ENCODE peak calls at places on chromosomes 6 and 20, in four cellular contexts. One of them, this sample, is unnamed.

GRCh38 chr6:28161410-28162079 is 19.9 kb downstream of the ZKSCAN8 start:
- DNase-seq in transverse colon: peak; percentile 70
- DNase-seq in heart right ventricle: peak; percentile 79
- DNase-seq in mammary epithelial cell: peak; percentile 60
- DNase-seq in this sample: peak; percentile 86

GRCh38 chr6:37381579-37381978 is 27.8 kb downstream of the RNF8 start:
- DNase-seq in transverse colon: peak; percentile 16
- DNase-seq in heart right ventricle: no peak
- DNase-seq in mammary epithelial cell: peak; percentile 68
- DNase-seq in this sample: peak; percentile 44

GRCh38 chr6:170050591-170051041 is 240.3 kb downstream of the DLL1 start:
- DNase-seq in transverse colon: no peak
- DNase-seq in heart right ventricle: no peak
- DNase-seq in mammary epithelial cell: no peak
- DNase-seq in this sample: no peak

GRCh38 chr6:37695857-37696219 is 1.8 kb downstream of the MDGA1 start:
- DNase-seq in transverse colon: no peak
- DNase-seq in heart right ventricle: no peak
- DNase-seq in mammary epithelial cell: peak; percentile 21
- DNase-seq in this sample: no peak

GRCh38 chr6:1558388-1558787 is 51.3 kb upstream of the FOXC1 start:
- DNase-seq in transverse colon: no peak
- DNase-seq in heart right ventricle: no peak
- DNase-seq in mammary epithelial cell: no peak
- DNase-seq in this sample: no peak

GRCh38 chr20:9838378-9839295 is at the start of gene PAK5:
- DNase-seq in transverse colon: no peak
- DNase-seq in heart right ventricle: no peak
- DNase-seq in mammary epithelial cell: peak; percentile 49
- DNase-seq in this sample: no peak

GRCh38 chr20:34526466-34526865 is 10.2 kb downstream of the DYNLRB1 start:
- DNase-seq in transverse colon: no peak
- DNase-seq in heart right ventricle: no peak
- DNase-seq in mammary epithelial cell: no peak
- DNase-seq in this sample: no peak

GRCh38 chr6:36985963-36986703 is at the start of gene MTCH1:
- DNase-seq in transverse colon: peak; percentile 90
- DNase-seq in heart right ventricle: peak; percentile 91
- DNase-seq in mammary epithelial cell: peak; percentile 87
- DNase-seq in this sample: peak; percentile 87

GRCh38 chr6:53119772-53120409 is 28.8 kb downstream of the GCM1 start:
- DNase-seq in transverse colon: peak; percentile 20
- DNase-seq in heart right ventricle: no peak
- DNase-seq in mammary epithelial cell: peak; percentile 50
- DNase-seq in this sample: no peak

GRCh38 chr6:137269803-137270202 is 50.6 kb upstream of the IFNGR1 start:
- DNase-seq in transverse colon: no peak
- DNase-seq in heart right ventricle: no peak
- DNase-seq in mammary epithelial cell: no peak
- DNase-seq in this sample: no peak

GRCh38 chr6:25263602-25264001 is 15.6 kb upstream of the CARMIL1 start:
- DNase-seq in transverse colon: no peak
- DNase-seq in heart right ventricle: no peak
- DNase-seq in mammary epithelial cell: peak; percentile 68
- DNase-seq in this sample: no peak

GRCh38 chr6:113855500-113856010 is 1.6 kb upstream of the MARCKS start:
- DNase-seq in transverse colon: peak; percentile 28
- DNase-seq in heart right ventricle: peak; percentile 30
- DNase-seq in mammary epithelial cell: peak; percentile 34
- DNase-seq in this sample: no peak

GRCh38 chr6:150029276-150029675 is 3.9 kb upstream of the RAET1L start:
- DNase-seq in transverse colon: no peak
- DNase-seq in heart right ventricle: no peak
- DNase-seq in mammary epithelial cell: no peak
- DNase-seq in this sample: no peak

GRCh38 chr20:41261790-41262717 is 55.5 kb downstream of the ZHX3 start:
- DNase-seq in transverse colon: no peak
- DNase-seq in heart right ventricle: no peak
- DNase-seq in mammary epithelial cell: peak; percentile 81
- DNase-seq in this sample: no peak

GRCh38 chr6:124960757-124961467 is 1.3 kb upstream of the RNF217 start:
- DNase-seq in transverse colon: no peak
- DNase-seq in heart right ventricle: no peak
- DNase-seq in mammary epithelial cell: no peak
- DNase-seq in this sample: no peak

GRCh38 chr6:83472767-83473166 is 39.6 kb upstream of the PRSS35 start:
- DNase-seq in transverse colon: no peak
- DNase-seq in heart right ventricle: no peak
- DNase-seq in mammary epithelial cell: no peak
- DNase-seq in this sample: no peak

GRCh38 chr6:106560966-106561740 is 68.1 kb downstream of the RTN4IP1 start:
- DNase-seq in transverse colon: no peak
- DNase-seq in heart right ventricle: no peak
- DNase-seq in mammary epithelial cell: peak; percentile 60
- DNase-seq in this sample: no peak

GRCh38 chr6:160102956-160103824 is 18.4 kb upstream of the SLC22A1 start:
- DNase-seq in transverse colon: peak; percentile 31
- DNase-seq in heart right ventricle: no peak
- DNase-seq in mammary epithelial cell: no peak
- DNase-seq in this sample: peak; percentile 48

GRCh38 chr6:41958022-41958856 is 16.6 kb upstream of the CCND3 start:
- DNase-seq in transverse colon: no peak
- DNase-seq in heart right ventricle: no peak
- DNase-seq in mammary epithelial cell: no peak
- DNase-seq in this sample: no peak

GRCh38 chr6:160774399-160774798 is 72.4 kb downstream of the PLG start:
- DNase-seq in transverse colon: no peak
- DNase-seq in heart right ventricle: no peak
- DNase-seq in mammary epithelial cell: no peak
- DNase-seq in this sample: no peak

GRCh38 chr6:161373905-161374451 is 100.1 kb upstream of the AGPAT4 start:
- DNase-seq in transverse colon: peak; percentile 69
- DNase-seq in heart right ventricle: peak; percentile 67
- DNase-seq in mammary epithelial cell: peak; percentile 50
- DNase-seq in this sample: peak; percentile 53

GRCh38 chr6:30883476-30883742 is 910 bp upstream of the DDR1 start:
- DNase-seq in transverse colon: no peak
- DNase-seq in heart right ventricle: no peak
- DNase-seq in mammary epithelial cell: no peak
- DNase-seq in this sample: no peak

GRCh38 chr6:30882764-30883475 is 1.4 kb upstream of the DDR1 start:
- DNase-seq in transverse colon: peak; percentile 84
- DNase-seq in heart right ventricle: no peak
- DNase-seq in mammary epithelial cell: peak; percentile 88
- DNase-seq in this sample: no peak

GRCh38 chr6:30880563-30881252 is 3.6 kb upstream of the DDR1 start:
- DNase-seq in transverse colon: no peak
- DNase-seq in heart right ventricle: no peak
- DNase-seq in mammary epithelial cell: no peak
- DNase-seq in this sample: no peak

GRCh38 chr6:30881392-30881986 is 2.8 kb upstream of the DDR1 start:
- DNase-seq in transverse colon: no peak
- DNase-seq in heart right ventricle: no peak
- DNase-seq in mammary epithelial cell: no peak
- DNase-seq in this sample: no peak

GRCh38 chr6:30881987-30882763 is 2.1 kb upstream of the DDR1 start:
- DNase-seq in transverse colon: no peak
- DNase-seq in heart right ventricle: no peak
- DNase-seq in mammary epithelial cell: peak; percentile 45
- DNase-seq in this sample: no peak
- H3K27ac ChIP-seq in transverse colon: peak overlapping the region; percentile 96
- H3K27ac ChIP-seq in heart right ventricle: peak overlapping the region; percentile 85
- H3K27ac ChIP-seq in mammary epithelial cell: peak overlapping the region; percentile 95
- H3K27ac ChIP-seq in this sample: no peak overlapping the region

DNA sequence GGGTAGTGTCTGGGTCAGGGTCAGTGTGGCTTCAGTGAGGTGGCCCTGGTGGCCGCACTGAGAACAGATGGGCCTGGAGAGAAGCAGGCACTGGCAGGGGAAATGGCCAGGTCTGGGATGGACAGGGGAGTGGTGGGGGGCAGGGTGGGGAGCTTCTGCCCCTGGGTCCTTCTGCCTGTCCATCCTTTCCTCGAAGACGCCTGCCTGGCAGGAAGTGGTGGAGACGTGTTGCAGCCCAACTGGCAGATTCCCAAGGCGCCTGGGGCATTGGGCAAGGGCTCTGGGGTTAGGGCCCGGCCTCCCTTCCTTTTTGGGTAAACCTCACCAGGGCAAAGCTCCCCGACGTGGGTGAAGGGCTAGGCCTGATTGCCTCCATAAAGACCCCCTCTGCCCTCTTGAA is 10.4 kb downstream of the SRC start:
- DNase-seq in transverse colon: peak; percentile 59
- DNase-seq in heart right ventricle: peak; percentile 66
- DNase-seq in mammary epithelial cell: peak; percentile 59
- DNase-seq in this sample: no peak
- H3K4me1 ChIP-seq in transverse colon: peaks cover 53% of the 10 kb centered on the region
- H3K4me1 ChIP-seq in heart right ventricle: peaks cover 5% of the 10 kb centered on the region
- H3K4me1 ChIP-seq in mammary epithelial cell: peaks cover 48% of the 10 kb centered on the region
- H3K4me1 ChIP-seq in this sample: no peaks in the 10 kb centered on the region

GRCh38 chr6:144338951-144339681 is 54.0 kb downstream of the UTRN start:
- DNase-seq in transverse colon: no peak
- DNase-seq in heart right ventricle: no peak
- DNase-seq in mammary epithelial cell: no peak
- DNase-seq in this sample: no peak
- H3K27ac ChIP-seq in transverse colon: peak overlapping the region; percentile 7
- H3K27ac ChIP-seq in heart right ventricle: no peak overlapping the region
- H3K27ac ChIP-seq in mammary epithelial cell: no peak overlapping the region
- H3K27ac ChIP-seq in this sample: no peak overlapping the region

GRCh38 chr6:39209360-39209811 is 19.9 kb downstream of the KCNK5 start:
- DNase-seq in transverse colon: no peak
- DNase-seq in heart right ventricle: no peak
- DNase-seq in mammary epithelial cell: no peak
- DNase-seq in this sample: no peak

GRCh38 chr6:39208233-39208720 is 21.0 kb downstream of the KCNK5 start:
- DNase-seq in transverse colon: no peak
- DNase-seq in heart right ventricle: no peak
- DNase-seq in mammary epithelial cell: no peak
- DNase-seq in this sample: no peak

GRCh38 chr6:39209908-39210307 is 19.4 kb downstream of the KCNK5 start:
- DNase-seq in transverse colon: no peak
- DNase-seq in heart right ventricle: no peak
- DNase-seq in mammary epithelial cell: no peak
- DNase-seq in this sample: no peak

GRCh38 chr6:39206250-39206721 is 23.0 kb downstream of the KCNK5 start:
- DNase-seq in transverse colon: no peak
- DNase-seq in heart right ventricle: no peak
- DNase-seq in mammary epithelial cell: no peak
- DNase-seq in this sample: no peak

GRCh38 chr6:39207421-39208232 is 21.6 kb downstream of the KCNK5 start:
- DNase-seq in transverse colon: no peak
- DNase-seq in heart right ventricle: no peak
- DNase-seq in mammary epithelial cell: no peak
- DNase-seq in this sample: no peak
- H3K4me1 ChIP-seq in transverse colon: peaks cover 70% of the 10 kb centered on the region
- H3K4me1 ChIP-seq in heart right ventricle: no peaks in the 10 kb centered on the region
- H3K4me1 ChIP-seq in mammary epithelial cell: peaks cover 20% of the 10 kb centered on the region
- H3K4me1 ChIP-seq in this sample: no peaks in the 10 kb centered on the region